ENCODE peak calls at places on chromosome 4, in seven cellular contexts. One of them, this sample, is unnamed.

GRCh38 chr4:118989098-118990080 is 100.7 kb downstream of the SYNPO2 start:
- DNase-seq in GM23248: peak; percentile 96
- DNase-seq in cardiac muscle cell: peak; percentile 44
- DNase-seq in Peyer's patch: no peak
- DNase-seq in mammary epithelial cell: peak; percentile 99
- DNase-seq in uterus: peak; percentile 45
- DNase-seq in pancreas: no peak
- DNase-seq in this sample: no peak

GRCh38 chr4:59553063-59553738 is 1646.9 kb upstream of the ADGRL3 start:
- DNase-seq in GM23248: peak; percentile 0
- DNase-seq in cardiac muscle cell: peak; percentile 0
- DNase-seq in Peyer's patch: no peak
- DNase-seq in mammary epithelial cell: peak; percentile 7
- DNase-seq in uterus: no peak
- DNase-seq in pancreas: no peak
- DNase-seq in this sample: no peak

GRCh38 chr4:176002007-176002623 is 63.5 kb upstream of the WDR17 start:
- DNase-seq in GM23248: peak; percentile 34
- DNase-seq in cardiac muscle cell: no peak
- DNase-seq in Peyer's patch: peak; percentile 47
- DNase-seq in mammary epithelial cell: no peak
- DNase-seq in uterus: no peak
- DNase-seq in pancreas: peak; percentile 74
- DNase-seq in this sample: peak; percentile 73

GRCh38 chr4:4383085-4383484 is 3.8 kb upstream of the NSG1 start:
- DNase-seq in GM23248: no peak
- DNase-seq in cardiac muscle cell: no peak
- DNase-seq in Peyer's patch: no peak
- DNase-seq in mammary epithelial cell: no peak
- DNase-seq in uterus: no peak
- DNase-seq in pancreas: no peak
- DNase-seq in this sample: no peak

GRCh38 chr4:8280158-8280875 is 10.8 kb downstream of the HTRA3 start:
- DNase-seq in GM23248: no peak
- DNase-seq in cardiac muscle cell: no peak
- DNase-seq in Peyer's patch: no peak
- DNase-seq in mammary epithelial cell: no peak
- DNase-seq in uterus: no peak
- DNase-seq in pancreas: no peak
- DNase-seq in this sample: no peak

GRCh38 chr4:14368391-14368790 is 633.9 kb upstream of the CPEB2 start:
- DNase-seq in GM23248: no peak
- DNase-seq in cardiac muscle cell: no peak
- DNase-seq in Peyer's patch: no peak
- DNase-seq in mammary epithelial cell: no peak
- DNase-seq in uterus: no peak
- DNase-seq in pancreas: no peak
- DNase-seq in this sample: no peak

GRCh38 chr4:101835121-101835904 is 44.8 kb downstream of the BANK1 start:
- DNase-seq in GM23248: peak; percentile 80
- DNase-seq in cardiac muscle cell: peak; percentile 82
- DNase-seq in Peyer's patch: no peak
- DNase-seq in mammary epithelial cell: peak; percentile 64
- DNase-seq in uterus: no peak
- DNase-seq in pancreas: no peak
- DNase-seq in this sample: peak; percentile 3

GRCh38 chr4:20464381-20464780 is 212.7 kb downstream of the SLIT2 start:
- DNase-seq in GM23248: peak; percentile 82
- DNase-seq in cardiac muscle cell: peak; percentile 67
- DNase-seq in Peyer's patch: no peak
- DNase-seq in mammary epithelial cell: peak; percentile 62
- DNase-seq in uterus: no peak
- DNase-seq in pancreas: no peak
- DNase-seq in this sample: no peak

GRCh38 chr4:41531561-41532245 is 6.3 kb upstream of the LIMCH1 start:
- DNase-seq in GM23248: no peak
- DNase-seq in cardiac muscle cell: no peak
- DNase-seq in Peyer's patch: no peak
- DNase-seq in mammary epithelial cell: no peak
- DNase-seq in uterus: no peak
- DNase-seq in pancreas: no peak
- DNase-seq in this sample: no peak

GRCh38 chr4:7297881-7298280 is 105.5 kb downstream of the SORCS2 start:
- DNase-seq in GM23248: no peak
- DNase-seq in cardiac muscle cell: no peak
- DNase-seq in Peyer's patch: no peak
- DNase-seq in mammary epithelial cell: no peak
- DNase-seq in uterus: no peak
- DNase-seq in pancreas: no peak
- DNase-seq in this sample: no peak

GRCh38 chr4:147049940-147050852 is 104.5 kb upstream of the TTC29 start:
- DNase-seq in GM23248: peak; percentile 47
- DNase-seq in cardiac muscle cell: peak; percentile 77
- DNase-seq in Peyer's patch: no peak
- DNase-seq in mammary epithelial cell: peak; percentile 24
- DNase-seq in uterus: no peak
- DNase-seq in pancreas: no peak
- DNase-seq in this sample: no peak

GRCh38 chr4:44160776-44161377 is 287.7 kb downstream of the KCTD8 start:
- DNase-seq in GM23248: no peak
- DNase-seq in cardiac muscle cell: no peak
- DNase-seq in Peyer's patch: no peak
- DNase-seq in mammary epithelial cell: peak; percentile 49
- DNase-seq in uterus: no peak
- DNase-seq in pancreas: no peak
- DNase-seq in this sample: no peak

GRCh38 chr4:70306101-70306500 is 28.7 kb upstream of the CABS1 start:
- DNase-seq in GM23248: no peak
- DNase-seq in cardiac muscle cell: no peak
- DNase-seq in Peyer's patch: no peak
- DNase-seq in mammary epithelial cell: no peak
- DNase-seq in uterus: no peak
- DNase-seq in pancreas: no peak
- DNase-seq in this sample: no peak

GRCh38 chr4:41657561-41657960 is 91.0 kb downstream of the PHOX2B start:
- DNase-seq in GM23248: no peak
- DNase-seq in cardiac muscle cell: no peak
- DNase-seq in Peyer's patch: no peak
- DNase-seq in mammary epithelial cell: no peak
- DNase-seq in uterus: no peak
- DNase-seq in pancreas: no peak
- DNase-seq in this sample: no peak

DNA sequence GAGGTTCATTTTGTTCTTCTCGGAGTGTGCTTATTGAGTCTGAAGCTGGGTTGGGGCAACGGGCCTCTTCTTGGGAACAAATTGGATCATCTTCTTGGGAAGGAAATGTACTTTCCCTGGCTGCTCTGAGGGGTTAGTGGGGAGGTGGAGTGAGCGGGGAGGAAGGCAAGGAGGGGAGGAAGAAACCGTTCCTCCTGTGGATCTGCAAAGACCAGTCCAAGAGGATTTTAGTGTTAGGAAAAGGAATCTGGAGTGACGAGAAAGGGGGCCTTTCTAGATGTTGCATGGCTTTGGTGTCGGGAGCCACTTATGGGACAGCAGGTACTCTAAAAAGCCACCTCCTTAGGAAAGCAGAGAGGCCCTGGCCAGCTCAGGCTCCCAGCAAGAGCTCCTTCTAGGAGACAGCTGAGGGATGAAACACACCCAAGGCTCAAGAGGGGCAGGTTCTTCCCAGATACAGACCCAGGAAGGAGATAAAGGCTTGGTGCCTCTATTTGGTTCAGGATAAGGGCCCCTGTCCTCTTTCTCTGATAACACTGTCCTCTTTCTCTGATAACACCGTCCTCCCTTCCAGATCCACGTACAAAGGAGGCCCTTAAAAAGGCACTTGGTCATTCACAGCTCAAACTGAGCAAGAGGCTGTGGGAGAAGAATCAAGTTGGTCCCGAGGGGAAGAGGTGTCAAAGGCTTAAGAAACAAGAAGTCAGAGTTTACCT is 451 bp downstream of the SOD3 start:
- DNase-seq in GM23248: no peak
- DNase-seq in cardiac muscle cell: no peak
- DNase-seq in Peyer's patch: no peak
- DNase-seq in mammary epithelial cell: no peak
- DNase-seq in uterus: no peak
- DNase-seq in pancreas: no peak
- DNase-seq in this sample: peak; percentile 52
- H3K4me3 ChIP-seq in GM23248: peak overlapping the region; percentile 62
- H3K4me3 ChIP-seq in cardiac muscle cell: no peak overlapping the region
- H3K4me3 ChIP-seq in Peyer's patch: peak overlapping the region; percentile 35
- H3K4me3 ChIP-seq in mammary epithelial cell: no peak overlapping the region
- H3K4me3 ChIP-seq in uterus: peak overlapping the region; percentile 26
- H3K4me3 ChIP-seq in pancreas: peak overlapping the region; percentile 37
- H3K4me3 ChIP-seq in this sample: peak overlapping the region; percentile 27

DNA sequence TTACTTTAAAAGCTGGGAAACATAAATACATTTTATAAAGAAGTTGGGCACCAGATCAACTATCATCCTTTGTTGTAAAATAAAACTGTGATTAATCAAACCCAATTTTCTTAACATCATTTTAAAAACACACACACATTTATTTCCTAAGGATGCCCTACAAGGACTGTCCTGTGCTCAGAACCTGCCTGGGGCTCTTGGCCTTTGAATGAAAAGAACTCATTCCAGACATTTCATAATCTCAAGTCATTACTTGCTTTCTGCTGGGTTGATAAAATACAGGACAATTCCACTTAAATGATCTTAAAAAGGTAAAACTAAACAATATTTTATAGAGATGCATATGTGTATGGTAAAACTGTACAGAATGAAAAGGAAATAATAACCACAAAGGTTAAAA is 2.8 kb downstream of the SH3D19 start:
- DNase-seq in GM23248: peak; percentile 50
- DNase-seq in cardiac muscle cell: no peak
- DNase-seq in Peyer's patch: no peak
- DNase-seq in mammary epithelial cell: no peak
- DNase-seq in uterus: no peak
- DNase-seq in pancreas: no peak
- DNase-seq in this sample: no peak
- H3K27me3 ChIP-seq in GM23248: no peaks in the 10 kb centered on the region
- H3K27me3 ChIP-seq in cardiac muscle cell: no peaks in the 10 kb centered on the region
- H3K27me3 ChIP-seq in Peyer's patch: no peaks in the 10 kb centered on the region
- H3K27me3 ChIP-seq in mammary epithelial cell: no peaks in the 10 kb centered on the region
- H3K27me3 ChIP-seq in uterus: no peaks in the 10 kb centered on the region
- H3K27me3 ChIP-seq in pancreas: no peaks in the 10 kb centered on the region
- H3K27me3 ChIP-seq in this sample: no peaks in the 10 kb centered on the region

GRCh38 chr4:54657194-54657555 is 582 bp upstream of the KIT start:
- DNase-seq in GM23248: no peak
- DNase-seq in cardiac muscle cell: no peak
- DNase-seq in Peyer's patch: no peak
- DNase-seq in mammary epithelial cell: no peak
- DNase-seq in uterus: no peak
- DNase-seq in pancreas: peak; percentile 54
- DNase-seq in this sample: peak; percentile 77
- H3K4me3 ChIP-seq in GM23248: peak overlapping the region; percentile 71
- H3K4me3 ChIP-seq in cardiac muscle cell: peak overlapping the region; percentile 62
- H3K4me3 ChIP-seq in Peyer's patch: peak overlapping the region; percentile 55
- H3K4me3 ChIP-seq in mammary epithelial cell: no peak overlapping the region
- H3K4me3 ChIP-seq in uterus: peak overlapping the region; percentile 55
- H3K4me3 ChIP-seq in pancreas: peak overlapping the region; percentile 49
- H3K4me3 ChIP-seq in this sample: peak overlapping the region; percentile 72

DNA sequence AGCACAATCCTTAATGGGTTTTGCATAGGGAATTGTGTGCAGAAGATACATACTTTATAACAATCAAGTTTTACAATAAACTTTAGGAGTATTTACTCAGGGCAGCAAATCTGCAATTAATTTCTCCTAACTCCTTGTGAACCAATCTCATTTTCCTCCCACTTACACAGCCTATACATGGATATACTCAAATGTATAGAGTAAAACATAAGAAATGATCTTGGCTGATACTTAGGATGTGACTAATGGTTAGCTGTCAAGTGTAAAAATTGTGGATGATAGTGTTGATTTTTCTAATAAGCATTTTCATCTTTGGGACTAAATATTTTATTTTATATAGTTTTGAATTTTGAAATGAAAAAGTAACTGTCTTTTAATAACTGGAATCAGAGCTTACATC is 759.6 kb downstream of the GRID2 start:
- DNase-seq in GM23248: no peak
- DNase-seq in cardiac muscle cell: no peak
- DNase-seq in Peyer's patch: no peak
- DNase-seq in mammary epithelial cell: no peak
- DNase-seq in uterus: no peak
- DNase-seq in pancreas: no peak
- DNase-seq in this sample: no peak
- H3K27me3 ChIP-seq in GM23248: no peaks in the 10 kb centered on the region
- H3K27me3 ChIP-seq in cardiac muscle cell: no peaks in the 10 kb centered on the region
- H3K27me3 ChIP-seq in Peyer's patch: no peaks in the 10 kb centered on the region
- H3K27me3 ChIP-seq in mammary epithelial cell: no peaks in the 10 kb centered on the region
- H3K27me3 ChIP-seq in uterus: no peaks in the 10 kb centered on the region
- H3K27me3 ChIP-seq in pancreas: no peaks in the 10 kb centered on the region
- H3K27me3 ChIP-seq in this sample: no peaks in the 10 kb centered on the region

GRCh38 chr4:163612762-163613161 is 118.3 kb downstream of the TMA16 start:
- DNase-seq in GM23248: no peak
- DNase-seq in cardiac muscle cell: no peak
- DNase-seq in Peyer's patch: no peak
- DNase-seq in mammary epithelial cell: no peak
- DNase-seq in uterus: no peak
- DNase-seq in pancreas: no peak
- DNase-seq in this sample: no peak
- H3K4me3 ChIP-seq in GM23248: no peak overlapping the region
- H3K4me3 ChIP-seq in cardiac muscle cell: no peak overlapping the region
- H3K4me3 ChIP-seq in Peyer's patch: peak overlapping the region; percentile 25
- H3K4me3 ChIP-seq in mammary epithelial cell: no peak overlapping the region
- H3K4me3 ChIP-seq in uterus: no peak overlapping the region
- H3K4me3 ChIP-seq in pancreas: peak overlapping the region; percentile 15
- H3K4me3 ChIP-seq in this sample: no peak overlapping the region

DNA sequence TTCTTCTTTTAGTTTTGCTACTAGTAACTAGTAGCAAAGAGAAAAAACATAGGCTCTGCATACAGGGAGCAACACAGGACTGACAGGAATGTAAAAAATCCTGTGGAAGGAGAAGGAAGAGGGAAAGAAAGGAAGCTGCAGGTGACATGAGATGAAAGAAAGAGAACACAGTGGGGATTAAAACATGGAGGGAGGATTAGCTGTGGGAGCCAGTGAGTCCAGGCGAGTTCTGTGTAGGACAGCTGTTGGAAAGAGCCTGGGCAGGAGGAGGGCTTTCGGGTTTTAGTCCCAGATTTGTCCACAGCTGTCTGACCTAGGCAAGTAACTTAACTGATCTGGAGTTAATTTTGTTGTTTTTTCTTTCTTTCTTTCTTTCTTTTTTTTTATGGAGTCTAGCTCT is 21.6 kb downstream of the CCNG2 start:
- DNase-seq in GM23248: no peak
- DNase-seq in cardiac muscle cell: no peak
- DNase-seq in Peyer's patch: no peak
- DNase-seq in mammary epithelial cell: no peak
- DNase-seq in uterus: no peak
- DNase-seq in pancreas: no peak
- DNase-seq in this sample: peak; percentile 19
- H3K27me3 ChIP-seq in GM23248: no peaks in the 10 kb centered on the region
- H3K27me3 ChIP-seq in cardiac muscle cell: peaks cover 5% of the 10 kb centered on the region
- H3K27me3 ChIP-seq in Peyer's patch: no peaks in the 10 kb centered on the region
- H3K27me3 ChIP-seq in mammary epithelial cell: no peaks in the 10 kb centered on the region
- H3K27me3 ChIP-seq in uterus: no peaks in the 10 kb centered on the region
- H3K27me3 ChIP-seq in pancreas: no peaks in the 10 kb centered on the region
- H3K27me3 ChIP-seq in this sample: peaks cover 33% of the 10 kb centered on the region

This sample was measured in H7.